ENCODE peak calls at places on chromosomes 11 and 22, in eight cellular contexts. X is HFF-Myc, Z is left ventricle myocardium inferior, Q is T follicular helper cell, P is memory B cell, W is NCI-H1930, N is stomach, C is aorta. V is an unnamed sample.

GRCh38 chr22:44608606-44609226 is 93.3 kb upstream of the PRR5 start:
- DNase-seq in W (no peak), N (no peak), Q (no peak), X (no peak), Z (no peak), P (no peak), C (peak), V (no peak)

GRCh38 chr11:119664701-119665420 is 64.1 kb downstream of the NECTIN1 start:
- DNase-seq in C (no peak), Q (no peak), X (no peak), W (no peak), P (no peak), Z (no peak), N (no peak), V (no peak)

GRCh38 chr22:33652596-33652995 is 267.7 kb downstream of the LARGE1 start:
- DNase-seq in P (no peak), Z (no peak), C (no peak), W (no peak), Q (no peak), N (no peak), X (no peak), V (no peak)

GRCh38 chr11:125724125-125724524 is 22.0 kb upstream of the PATE1 start:
- DNase-seq in Q (no peak), X (no peak), Z (no peak), C (no peak), W (no peak), N (no peak), P (no peak), V (no peak)

GRCh38 chr11:129192150-129192549 is at the start of gene ARHGAP32:
- DNase-seq in X (no peak), W (no peak), P (no peak), Q (no peak), Z (no peak), C (no peak), N (no peak), V (peak)

GRCh38 chr11:26621147-26621546 is 49.1 kb upstream of the MUC15 start:
- DNase-seq in P (no peak), W (no peak), C (no peak), N (no peak), Z (no peak), Q (no peak), X (peak), V (peak)

GRCh38 chr22:36628561-36629060 is 74.9 kb downstream of the CACNG2 start:
- DNase-seq in P (no peak), N (no peak), Q (no peak), Z (no peak), W (no peak), X (no peak), C (no peak), V (no peak)

GRCh38 chr11:18650353-18650752 is 16.2 kb upstream of the SPTY2D1 start:
- DNase-seq in N (no peak), X (no peak), C (no peak), Z (no peak), P (no peak), Q (no peak), W (no peak), V (no peak)

GRCh38 chr22:19871023-19871844 is 16.6 kb upstream of the GNB1L start:
- DNase-seq in Q (no peak), P (no peak), W (no peak), N (no peak), Z (no peak), C (peak), X (no peak), V (no peak)

GRCh38 chr11:69245041-69245440 is 48.9 kb upstream of the MYEOV start:
- DNase-seq in P (no peak), Q (no peak), C (peak), X (no peak), Z (no peak), W (no peak), N (peak), V (no peak)

GRCh38 chr22:41636467-41636866 is 15.4 kb downstream of the XRCC6 start:
- DNase-seq in Z (peak), P (no peak), N (no peak), C (no peak), W (no peak), Q (no peak), X (no peak), V (no peak)

GRCh38 chr22:31814942-31815341 is 61.1 kb downstream of the DEPDC5 start:
- DNase-seq in W (no peak), P (no peak), N (no peak), X (no peak), C (no peak), Z (no peak), Q (no peak), V (no peak)

GRCh38 chr11:1937616-1938342 is 9.4 kb upstream of the MRPL23 start:
- DNase-seq in X (no peak), Z (no peak), Q (no peak), C (peak), W (no peak), P (no peak), N (no peak), V (no peak)

GRCh38 chr11:46120711-46121327 is 435 bp downstream of the PHF21A start:
- DNase-seq in W (peak), P (peak), N (peak), X (peak), Q (peak), C (no peak), Z (peak), V (peak)

GRCh38 chr11:11163256-11163655 is 189.8 kb downstream of the CSNK2A3 start:
- DNase-seq in Q (no peak), N (no peak), Z (no peak), X (no peak), C (peak), P (no peak), W (no peak), V (no peak)

GRCh38 chr11:393219-394033 is 583 bp upstream of the PKP3 start:
- DNase-seq in W (no peak), N (peak), P (no peak), Z (no peak), X (no peak), Q (no peak), C (no peak), V (peak)

GRCh38 chr22:48889209-48889830 is 938.4 kb downstream of the BRD1 start:
- DNase-seq in C (peak), N (no peak), W (no peak), X (no peak), Z (peak), Q (no peak), P (no peak), V (no peak)

GRCh38 chr11:74257934-74258553 is 53.4 kb downstream of the P4HA3 start:
- DNase-seq in N (peak), Q (no peak), C (no peak), W (no peak), P (no peak), Z (peak), X (no peak), V (no peak)

V was measured in RWPE1.